ENCODE peak calls at places on chromosome 7, in six cellular contexts. W is PC-3; N is mucosa of gallbladder; F is left lung; G is stimulated activated CD8-positive, alpha-beta memory T cell treated with anti-CD3 and anti-CD28 coated beads, Interleukin-7, amount 100 ng/mL, for 24 hours; H is midbrain. R is an unnamed sample.

GRCh38 chr7:120862987-120863386 is 5.0 kb upstream of the TSPAN12 start:
- DNase-seq in W (no peak), N (no peak), F (no peak), G (no peak), H (no peak), R (no peak)

GRCh38 chr7:30923774-30924413 is 12.2 kb downstream of the AQP1 start:
- DNase-seq in W (no peak), N (peak), F (peak), G (no peak), H (no peak), R (no peak)

GRCh38 chr7:3197567-3198212 is 103.4 kb upstream of the SDK1 start:
- DNase-seq in W (no peak), N (peak), F (no peak), G (no peak), H (no peak), R (no peak)

GRCh38 chr7:1193593-1194424 is 33.8 kb upstream of the ZFAND2A start:
- DNase-seq in W (peak), N (peak), F (no peak), G (no peak), H (peak), R (no peak)

GRCh38 chr7:99557196-99557607 is 1.2 kb upstream of the ZNF655 start:
- DNase-seq in W (no peak), N (no peak), F (no peak), G (no peak), H (no peak), R (no peak)

GRCh38 chr7:50657341-50657873 is 92.2 kb upstream of the DDC start:
- DNase-seq in W (no peak), N (peak), F (no peak), G (no peak), H (peak), R (no peak)

GRCh38 chr7:112207106-112207592 is 654 bp downstream of the ZNF277 start:
- DNase-seq in W (peak), N (no peak), F (no peak), G (no peak), H (no peak), R (no peak)

GRCh38 chr7:123658023-123658422 is 2.4 kb downstream of the LMOD2 start:
- DNase-seq in W (no peak), N (no peak), F (no peak), G (no peak), H (no peak), R (no peak)

R was measured in NCI-H446.